ENCODE peak calls at places on chromosomes 4 and X, in six cellular contexts. One of them, this sample, is unnamed.

GRCh38 chr4:188206783-188207182 is 67.5 kb downstream of the TRIML1 start:
- DNase-seq in smooth muscle cell of the brain vasculature: no peak
- DNase-seq in GM03348: no peak
- DNase-seq in NCI-H460: no peak
- DNase-seq in ACHN: no peak
- DNase-seq in tibial nerve: no peak
- DNase-seq in this sample: no peak

GRCh38 chrX:106927700-106928099 is 7.5 kb downstream of the CLDN2 start:
- DNase-seq in tibial nerve: no peak
- DNase-seq in ACHN: peak
- DNase-seq in NCI-H460: no peak
- DNase-seq in smooth muscle cell of the brain vasculature: no peak
- DNase-seq in GM03348: no peak
- DNase-seq in this sample: no peak

GRCh38 chr4:94678896-94679295 is 78.9 kb upstream of the BMPR1B start:
- DNase-seq in NCI-H460: no peak
- DNase-seq in tibial nerve: no peak
- DNase-seq in smooth muscle cell of the brain vasculature: no peak
- DNase-seq in GM03348: peak
- DNase-seq in ACHN: no peak
- DNase-seq in this sample: no peak

GRCh38 chrX:41824551-41824950 is 98.8 kb downstream of the CASK start:
- DNase-seq in tibial nerve: no peak
- DNase-seq in ACHN: peak
- DNase-seq in smooth muscle cell of the brain vasculature: no peak
- DNase-seq in NCI-H460: no peak
- DNase-seq in GM03348: peak
- DNase-seq in this sample: peak

GRCh38 chrX:46634577-46634976 is 61.0 kb downstream of the CHST7 start:
- DNase-seq in tibial nerve: no peak
- DNase-seq in smooth muscle cell of the brain vasculature: no peak
- DNase-seq in GM03348: no peak
- DNase-seq in NCI-H460: no peak
- DNase-seq in ACHN: no peak
- DNase-seq in this sample: no peak

GRCh38 chr4:105306158-105306781 is 159.6 kb downstream of the TET2 start:
- DNase-seq in ACHN: no peak
- DNase-seq in NCI-H460: no peak
- DNase-seq in GM03348: no peak
- DNase-seq in tibial nerve: no peak
- DNase-seq in smooth muscle cell of the brain vasculature: no peak
- DNase-seq in this sample: no peak

GRCh38 chr4:146124023-146124680 is 51.4 kb upstream of the LSM6 start:
- DNase-seq in NCI-H460: no peak
- DNase-seq in tibial nerve: no peak
- DNase-seq in ACHN: no peak
- DNase-seq in smooth muscle cell of the brain vasculature: no peak
- DNase-seq in GM03348: no peak
- DNase-seq in this sample: no peak

GRCh38 chr4:158155656-158156356 is 17.0 kb downstream of the GASK1B start:
- DNase-seq in smooth muscle cell of the brain vasculature: no peak
- DNase-seq in GM03348: no peak
- DNase-seq in ACHN: no peak
- DNase-seq in tibial nerve: no peak
- DNase-seq in NCI-H460: no peak
- DNase-seq in this sample: no peak

GRCh38 chr4:78621395-78621794 is 69.8 kb downstream of the ANXA3 start:
- DNase-seq in NCI-H460: no peak
- DNase-seq in ACHN: no peak
- DNase-seq in GM03348: no peak
- DNase-seq in smooth muscle cell of the brain vasculature: no peak
- DNase-seq in tibial nerve: no peak
- DNase-seq in this sample: peak

GRCh38 chr4:4413806-4414205 is 26.9 kb downstream of the NSG1 start:
- DNase-seq in GM03348: no peak
- DNase-seq in ACHN: no peak
- DNase-seq in tibial nerve: no peak
- DNase-seq in smooth muscle cell of the brain vasculature: no peak
- DNase-seq in NCI-H460: no peak
- DNase-seq in this sample: no peak

GRCh38 chr4:139675156-139675555 is 9.5 kb downstream of the MGST2 start:
- DNase-seq in GM03348: no peak
- DNase-seq in smooth muscle cell of the brain vasculature: no peak
- DNase-seq in tibial nerve: no peak
- DNase-seq in ACHN: no peak
- DNase-seq in NCI-H460: no peak
- DNase-seq in this sample: no peak